ENCODE peak calls at places on chromosome 13, in six cellular contexts. Q, D, O, Y, W and C are unnamed samples.

GRCh38 chr13:102117175-102117830 is 284.5 kb downstream of the FGF14 start:
- DNase-seq in Q (no peak), D (no peak), O (no peak), Y (no peak), W (no peak), C (no peak)

GRCh38 chr13:25420161-25420560 is 48.4 kb downstream of the ATP8A2 start:
- DNase-seq in Q (no peak), D (no peak), O (no peak), Y (no peak), W (no peak), C (no peak)

GRCh38 chr13:109922518-109922917 is 136.1 kb upstream of the IRS2 start:
- DNase-seq in Q (no peak), D (no peak), O (peak), Y (no peak), W (no peak), C (no peak)

GRCh38 chr13:40875583-40875982 is 86.2 kb downstream of the SLC25A15 start:
- DNase-seq in Q (no peak), D (no peak), O (no peak), Y (no peak), W (no peak), C (no peak)

GRCh38 chr13:103952183-103952582 is 886.0 kb upstream of the SLC10A2 start:
- DNase-seq in Q (no peak), D (no peak), O (no peak), Y (no peak), W (no peak), C (no peak)

GRCh38 chr13:100533588-100534041 is 55.0 kb downstream of the GGACT start:
- DNase-seq in Q (no peak), D (no peak), O (no peak), Y (no peak), W (no peak), C (no peak)

GRCh38 chr13:93789058-93789457 is 562.5 kb downstream of the GPC6 start:
- DNase-seq in Q (no peak), D (no peak), O (no peak), Y (no peak), W (no peak), C (no peak)

GRCh38 chr13:47250141-47250540 is 353.3 kb upstream of the HTR2A start:
- DNase-seq in Q (no peak), D (peak), O (peak), Y (no peak), W (peak), C (no peak)

GRCh38 chr13:23504188-23504587 is 66.0 kb upstream of the TNFRSF19 start:
- DNase-seq in Q (no peak), D (no peak), O (peak), Y (no peak), W (no peak), C (peak)

GRCh38 chr13:93862259-93862658 is 617.2 kb downstream of the DCT start:
- DNase-seq in Q (no peak), D (no peak), O (peak), Y (no peak), W (no peak), C (no peak)

GRCh38 chr13:86085890-86086289 is 286.7 kb upstream of the SLITRK6 start:
- DNase-seq in Q (no peak), D (no peak), O (no peak), Y (no peak), W (peak), C (no peak)

GRCh38 chr13:40798380-40798779 is 9.0 kb downstream of the SLC25A15 start:
- DNase-seq in Q (no peak), D (no peak), O (no peak), Y (no peak), W (no peak), C (no peak)

GRCh38 chr13:89880201-89880600 is 1467.3 kb upstream of the MIR17HG start:
- DNase-seq in Q (no peak), D (no peak), O (no peak), Y (no peak), W (no peak), C (no peak)

GRCh38 chr13:50222569-50223332 is 207.5 kb downstream of the KCNRG start:
- DNase-seq in Q (no peak), D (peak), O (peak), Y (no peak), W (peak), C (no peak)

GRCh38 chr13:25046985-25047660 is 48.8 kb upstream of the PABPC3 start:
- DNase-seq in Q (no peak), D (no peak), O (peak), Y (no peak), W (peak), C (no peak)

GRCh38 chr13:49495783-49496762 is at the start of gene PHF11:
- DNase-seq in Q (peak), D (no peak), O (peak), Y (no peak), W (peak), C (peak)

GRCh38 chr13:113854238-113855011 is 9.5 kb downstream of the GAS6 start:
- DNase-seq in Q (no peak), D (peak), O (peak), Y (no peak), W (peak), C (no peak)

GRCh38 chr13:51620165-51620983 is 36.1 kb downstream of the WDFY2 start:
- DNase-seq in Q (no peak), D (no peak), O (no peak), Y (no peak), W (no peak), C (no peak)
- TF ChIP-seq CTCF in Q (no peak), D (no peak), O (no peak), Y (no peak), W (no peak), C (no peak)

GRCh38 chr13:73874460-73874859 is 259.7 kb downstream of the KLF12 start:
- DNase-seq in Q (no peak), D (no peak), O (no peak), Y (no peak), W (no peak), C (no peak)
- H3K4me3 ChIP-seq in Q (no peak), D (no peak), O (no peak), Y (no peak), W (no peak), C (no peak)

DNA sequence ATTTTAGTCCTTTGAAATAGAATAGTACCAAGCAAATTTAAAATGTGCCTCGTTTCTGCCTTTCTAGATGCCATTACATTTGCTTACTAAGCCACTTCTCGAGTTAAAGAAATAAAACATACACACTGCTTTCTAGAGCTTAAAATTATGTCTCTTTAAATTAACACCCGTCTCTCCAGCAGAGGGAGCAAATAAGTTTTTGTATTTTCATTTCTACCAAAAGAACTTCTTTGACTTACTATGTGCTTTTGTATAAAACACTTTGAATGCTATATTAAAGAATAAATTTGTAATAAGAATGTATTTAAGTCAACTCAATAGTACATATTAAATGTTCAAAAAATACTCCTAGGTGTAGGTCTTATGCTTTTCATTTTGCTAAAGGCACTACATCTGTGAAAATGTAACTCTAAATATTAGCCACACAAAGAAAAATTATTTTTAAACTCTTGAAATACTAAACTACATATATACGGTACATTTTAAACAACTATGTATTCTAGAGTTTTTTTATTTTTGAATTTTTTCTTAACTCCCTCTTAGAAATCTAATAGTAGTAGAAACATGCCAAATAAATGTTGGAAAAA is 269.3 kb upstream of the MIR17HG start:
- DNase-seq in Q (no peak), D (peak), O (peak), Y (no peak), W (peak), C (no peak)
- TF ChIP-seq CTCF in Q (peak), D (peak), O (no peak), Y (no peak), W (peak), C (peak)

GRCh38 chr13:33798023-33798422 is 19.9 kb upstream of the RFC3 start:
- DNase-seq in Q (no peak), D (no peak), O (no peak), Y (no peak), W (no peak), C (no peak)
- H3K4me3 ChIP-seq in Q (no peak), D (no peak), O (no peak), Y (no peak), W (no peak), C (no peak)